ENCODE peak calls at places on chromosomes 2 and 18, in six cellular contexts. M is activated gamma-delta T cell treated with anti-CD3 and anti-CD28 coated beads, Interleukin-2, amount 50 U/mL, for 16 hours; U is lower lobe of right lung; H is fibroblast of lung; Z is fibroblast of mammary gland; T is naive B cell. Q is an unnamed sample.

GRCh38 chr2:45578056-45578843 is 32.8 kb downstream of the SRBD1 start:
- DNase-seq in M (no peak), H (peak; percentile 28), Z (peak; percentile 54), U (peak; percentile 34), T (peak; percentile 17), Q (no peak)

GRCh38 chr2:135870571-135870970 is 5.7 kb downstream of the MCM6 start:
- DNase-seq in H (no peak), M (no peak), T (no peak), U (no peak), Z (no peak), Q (no peak)

GRCh38 chr2:182915369-182916326 is 49.2 kb upstream of the FRZB start:
- DNase-seq in H (peak; percentile 94), T (no peak), Z (peak; percentile 84), M (no peak), U (no peak), Q (peak; percentile 87)

GRCh38 chr2:219736196-219736595 is 108.8 kb downstream of the SLC4A3 start:
- DNase-seq in H (peak; percentile 79), T (no peak), Z (peak; percentile 81), M (no peak), U (no peak), Q (peak; percentile 44)

GRCh38 chr18:58041633-58042032 is 2.4 kb upstream of the NEDD4L start:
- DNase-seq in H (peak; percentile 12), T (no peak), M (no peak), Z (no peak), U (no peak), Q (no peak)

GRCh38 chr2:44959855-44960254 is 18.4 kb downstream of the SIX3 start:
- DNase-seq in T (no peak), Z (peak; percentile 85), U (no peak), M (no peak), H (no peak), Q (no peak)

GRCh38 chr2:191933307-191934105 is 86.6 kb upstream of the CAVIN2 start:
- DNase-seq in U (no peak), Z (peak; percentile 73), T (no peak), M (no peak), H (peak; percentile 24), Q (peak; percentile 58)

GRCh38 chr2:146128216-146128615 is 1608.3 kb upstream of the ZEB2 start:
- DNase-seq in H (no peak), U (no peak), M (no peak), T (no peak), Z (no peak), Q (no peak)

GRCh38 chr18:61635901-61636528 is 256.8 kb downstream of the RNF152 start:
- DNase-seq in Z (peak; percentile 59), M (no peak), H (peak; percentile 27), U (peak; percentile 49), T (no peak), Q (no peak)

GRCh38 chr2:70371753-70372152 is 69.9 kb upstream of the FAM136A start:
- DNase-seq in H (peak; percentile 71), T (no peak), U (no peak), M (no peak), Z (peak; percentile 67), Q (peak; percentile 76)

GRCh38 chr2:39568116-39568515 is 97.6 kb upstream of the TMEM178A start:
- DNase-seq in H (no peak), T (no peak), U (no peak), M (no peak), Z (no peak), Q (no peak)

GRCh38 chr2:37614061-37614802 is 57.2 kb downstream of the CDC42EP3 start:
- DNase-seq in H (peak; percentile 93), Z (peak; percentile 88), M (no peak), U (no peak), T (no peak), Q (peak; percentile 77)